ENCODE peak calls at places on chromosomes 5 and 9, in seven cellular contexts. Q, L, C, V, M, J and N are unnamed samples.

GRCh38 chr9:82467478-82467877 is 478.9 kb downstream of the SPATA31D1 start:
- DNase-seq in C (no peak), M (no peak), V (no peak), Q (no peak), J (no peak), L (no peak), N (no peak)

GRCh38 chr9:84669293-84670105 is at the start of gene NTRK2:
- DNase-seq in M (no peak), C (no peak), J (peak; percentile 55), L (no peak), V (peak; percentile 31), Q (no peak), N (no peak)

GRCh38 chr9:38339087-38339486 is 53.4 kb upstream of the ALDH1B1 start:
- DNase-seq in J (no peak), V (peak; percentile 60), C (no peak), M (no peak), Q (peak; percentile 31), L (no peak), N (no peak)

GRCh38 chr5:54222336-54222735 is 88.0 kb downstream of the ARL15 start:
- DNase-seq in C (peak; percentile 11), L (no peak), V (no peak), M (no peak), J (no peak), Q (no peak), N (no peak)

GRCh38 chr5:105587963-105588662 is 2025.5 kb upstream of the NUDT12 start:
- DNase-seq in V (no peak), L (no peak), C (no peak), J (no peak), M (no peak), Q (no peak), N (no peak)

GRCh38 chr9:117555964-117556629 is 141.2 kb upstream of the ASTN2 start:
- DNase-seq in V (peak; percentile 53), Q (peak; percentile 1), M (peak; percentile 60), J (peak; percentile 49), L (no peak), C (no peak), N (no peak)

GRCh38 chr9:82332018-82332773 is 343.6 kb downstream of the SPATA31D1 start:
- DNase-seq in V (peak; percentile 90), Q (no peak), L (no peak), J (no peak), M (no peak), C (peak; percentile 18), N (peak; percentile 60)

GRCh38 chr9:86638109-86638508 is 283.9 kb upstream of the TUT7 start:
- DNase-seq in J (no peak), M (no peak), L (no peak), C (no peak), Q (no peak), V (no peak), N (no peak)

GRCh38 chr5:147578228-147579024 is 68.6 kb upstream of the DPYSL3 start:
- DNase-seq in C (peak; percentile 45), J (peak; percentile 31), V (peak; percentile 72), M (peak; percentile 41), L (no peak), Q (peak; percentile 74), N (no peak)

GRCh38 chr5:137563646-137564474 is 64.7 kb upstream of the SPOCK1 start:
- DNase-seq in V (peak; percentile 98), Q (peak; percentile 79), M (no peak), J (no peak), C (peak; percentile 61), L (no peak), N (no peak)

GRCh38 chr9:133887540-133888047 is 104.5 kb downstream of the VAV2 start:
- DNase-seq in V (no peak), C (no peak), L (no peak), J (no peak), Q (no peak), M (no peak), N (no peak)

GRCh38 chr9:16154570-16155078 is 601.8 kb downstream of the CCDC171 start:
- DNase-seq in M (no peak), V (no peak), L (peak; percentile 28), C (no peak), J (peak; percentile 63), Q (no peak), N (no peak)

GRCh38 chr9:134066923-134067851 is 639 bp downstream of the BRD3 start:
- DNase-seq in Q (no peak), C (no peak), M (no peak), J (peak; percentile 54), V (peak; percentile 38), L (no peak), N (no peak)

GRCh38 chr9:105074501-105074900 is 146.5 kb upstream of the ABCA1 start:
- DNase-seq in C (no peak), L (no peak), Q (no peak), M (no peak), V (no peak), J (no peak), N (no peak)

GRCh38 chr5:15013654-15014463 is 142.3 kb upstream of the ANKH start:
- DNase-seq in M (peak; percentile 75), J (peak; percentile 40), L (no peak), Q (peak; percentile 51), C (peak; percentile 71), V (peak; percentile 72), N (peak; percentile 42)

GRCh38 chr5:11075010-11075860 is 314.2 kb upstream of the DAP start:
- DNase-seq in J (no peak), C (no peak), L (no peak), M (no peak), V (no peak), Q (no peak), N (no peak)

GRCh38 chr5:130471-131175 is 38.7 kb downstream of the PLEKHG4B start:
- DNase-seq in C (no peak), M (no peak), V (peak; percentile 77), Q (no peak), J (no peak), L (no peak), N (peak; percentile 33)

GRCh38 chr5:107539163-107539445 is 131.6 kb downstream of the EFNA5 start:
- DNase-seq in J (no peak), M (no peak), V (no peak), C (no peak), L (no peak), Q (no peak), N (no peak)

GRCh38 chr5:77936365-77936693 is 160.2 kb upstream of the TBCA start:
- DNase-seq in C (no peak), Q (no peak), M (no peak), J (no peak), L (no peak), V (no peak), N (no peak)

GRCh38 chr5:11302663-11303062 is 541.6 kb upstream of the DAP start:
- DNase-seq in C (no peak), Q (no peak), L (no peak), V (no peak), M (no peak), J (no peak), N (no peak)

GRCh38 chr9:87405677-87406544 is 91.8 kb upstream of the DAPK1 start:
- DNase-seq in L (no peak), V (no peak), J (no peak), C (no peak), M (no peak), Q (peak; percentile 10), N (no peak)

GRCh38 chr9:100515578-100516494 is 42.9 kb downstream of the TMEFF1 start:
- DNase-seq in J (no peak), M (no peak), Q (no peak), C (no peak), L (no peak), V (peak; percentile 20), N (no peak)

GRCh38 chr9:72951520-72952393 is 1.1 kb downstream of the ALDH1A1 start:
- DNase-seq in L (no peak), C (no peak), V (no peak), Q (no peak), M (no peak), J (no peak), N (no peak)

GRCh38 chr5:81787843-81788242 is 36.9 kb upstream of the SSBP2 start:
- DNase-seq in M (no peak), V (peak; percentile 46), C (no peak), J (no peak), L (no peak), Q (peak; percentile 79), N (peak; percentile 34)

GRCh38 chr5:131812371-131813160 is 15.7 kb upstream of the FNIP1 start:
- DNase-seq in C (no peak), Q (no peak), L (no peak), J (no peak), M (no peak), V (no peak), N (no peak)

GRCh38 chr9:94169978-94170377 is 85.7 kb downstream of the PTPDC1 start:
- DNase-seq in L (no peak), V (no peak), C (no peak), J (no peak), M (no peak), Q (no peak), N (no peak)

GRCh38 chr9:99430301-99430700 is 208.2 kb downstream of the SEC61B start:
- DNase-seq in V (peak; percentile 91), M (no peak), C (no peak), Q (no peak), L (no peak), J (no peak), N (no peak)

GRCh38 chr9:15155826-15156225 is 151.2 kb downstream of the TTC39B start:
- DNase-seq in M (no peak), L (no peak), C (no peak), J (no peak), Q (no peak), V (no peak), N (no peak)